ENCODE peak calls at places on chromosome 4, in seven cellular contexts. One of them, this sample, is unnamed.

GRCh38 chr4:41514169-41514568 is 23.8 kb upstream of the LIMCH1 start:
- DNase-seq in testis: no peak
- DNase-seq in body of pancreas: no peak
- DNase-seq in psoas muscle: no peak
- DNase-seq in colonic mucosa: no peak
- DNase-seq in GM10248: no peak
- DNase-seq in keratinocyte: no peak
- DNase-seq in this sample: no peak

GRCh38 chr4:185128272-185129119 is 14.6 kb upstream of the SLC25A4 start:
- DNase-seq in testis: peak; percentile 62
- DNase-seq in body of pancreas: peak; percentile 30
- DNase-seq in psoas muscle: peak; percentile 26
- DNase-seq in colonic mucosa: no peak
- DNase-seq in GM10248: peak; percentile 45
- DNase-seq in keratinocyte: no peak
- DNase-seq in this sample: no peak

GRCh38 chr4:1044469-1045192 is 33.2 kb downstream of the FGFRL1 start:
- DNase-seq in testis: no peak
- DNase-seq in body of pancreas: peak; percentile 10
- DNase-seq in psoas muscle: peak; percentile 26
- DNase-seq in colonic mucosa: no peak
- DNase-seq in GM10248: no peak
- DNase-seq in keratinocyte: no peak
- DNase-seq in this sample: no peak

GRCh38 chr4:37977471-37978452 is 17.6 kb downstream of the PTTG2 start:
- DNase-seq in testis: peak; percentile 76
- DNase-seq in body of pancreas: peak; percentile 72
- DNase-seq in psoas muscle: peak; percentile 72
- DNase-seq in colonic mucosa: peak; percentile 78
- DNase-seq in GM10248: peak; percentile 69
- DNase-seq in keratinocyte: no peak
- DNase-seq in this sample: peak; percentile 62

GRCh38 chr4:101304916-101305315 is 42.4 kb downstream of the PPP3CA start:
- DNase-seq in testis: no peak
- DNase-seq in body of pancreas: no peak
- DNase-seq in psoas muscle: no peak
- DNase-seq in colonic mucosa: no peak
- DNase-seq in GM10248: no peak
- DNase-seq in keratinocyte: no peak
- DNase-seq in this sample: no peak

GRCh38 chr4:71713611-71714203 is 70.2 kb downstream of the GC start:
- DNase-seq in testis: no peak
- DNase-seq in body of pancreas: peak; percentile 22
- DNase-seq in psoas muscle: no peak
- DNase-seq in colonic mucosa: no peak
- DNase-seq in GM10248: peak; percentile 8
- DNase-seq in keratinocyte: no peak
- DNase-seq in this sample: no peak

GRCh38 chr4:38563703-38564490 is 100.1 kb upstream of the KLF3 start:
- DNase-seq in testis: no peak
- DNase-seq in body of pancreas: no peak
- DNase-seq in psoas muscle: no peak
- DNase-seq in colonic mucosa: no peak
- DNase-seq in GM10248: no peak
- DNase-seq in keratinocyte: no peak
- DNase-seq in this sample: no peak

GRCh38 chr4:180947421-180947820 is 1295.8 kb upstream of the TENM3 start:
- DNase-seq in testis: no peak
- DNase-seq in body of pancreas: no peak
- DNase-seq in psoas muscle: no peak
- DNase-seq in colonic mucosa: no peak
- DNase-seq in GM10248: no peak
- DNase-seq in keratinocyte: no peak
- DNase-seq in this sample: no peak

GRCh38 chr4:180057891-180058643 is 2185.1 kb upstream of the TENM3 start:
- DNase-seq in testis: peak; percentile 35
- DNase-seq in body of pancreas: no peak
- DNase-seq in psoas muscle: peak; percentile 16
- DNase-seq in colonic mucosa: peak; percentile 42
- DNase-seq in GM10248: peak; percentile 48
- DNase-seq in keratinocyte: no peak
- DNase-seq in this sample: peak; percentile 25

GRCh38 chr4:78004270-78004669 is 52.9 kb upstream of the FRAS1 start:
- DNase-seq in testis: no peak
- DNase-seq in body of pancreas: no peak
- DNase-seq in psoas muscle: no peak
- DNase-seq in colonic mucosa: no peak
- DNase-seq in GM10248: no peak
- DNase-seq in keratinocyte: peak; percentile 25
- DNase-seq in this sample: no peak

GRCh38 chr4:109967798-109968520 is 55.3 kb downstream of the EGF start:
- DNase-seq in testis: no peak
- DNase-seq in body of pancreas: no peak
- DNase-seq in psoas muscle: no peak
- DNase-seq in colonic mucosa: peak; percentile 36
- DNase-seq in GM10248: no peak
- DNase-seq in keratinocyte: peak; percentile 48
- DNase-seq in this sample: no peak

GRCh38 chr4:22500831-22501714 is 14.8 kb downstream of the ADGRA3 start:
- DNase-seq in testis: no peak
- DNase-seq in body of pancreas: peak; percentile 36
- DNase-seq in psoas muscle: no peak
- DNase-seq in colonic mucosa: peak; percentile 72
- DNase-seq in GM10248: no peak
- DNase-seq in keratinocyte: no peak
- DNase-seq in this sample: no peak

GRCh38 chr4:138919094-138919936 is 96.3 kb upstream of the NOCT start:
- DNase-seq in testis: peak; percentile 56
- DNase-seq in body of pancreas: peak; percentile 60
- DNase-seq in psoas muscle: peak; percentile 77
- DNase-seq in colonic mucosa: peak; percentile 69
- DNase-seq in GM10248: peak; percentile 33
- DNase-seq in keratinocyte: no peak
- DNase-seq in this sample: peak; percentile 47

GRCh38 chr4:55458164-55458563 is 62.4 kb downstream of the TMEM165 start:
- DNase-seq in testis: no peak
- DNase-seq in body of pancreas: no peak
- DNase-seq in psoas muscle: no peak
- DNase-seq in colonic mucosa: no peak
- DNase-seq in GM10248: no peak
- DNase-seq in keratinocyte: no peak
- DNase-seq in this sample: no peak

GRCh38 chr4:161792991-161793390 is 370.8 kb downstream of the FSTL5 start:
- DNase-seq in testis: no peak
- DNase-seq in body of pancreas: peak; percentile 8
- DNase-seq in psoas muscle: no peak
- DNase-seq in colonic mucosa: no peak
- DNase-seq in GM10248: no peak
- DNase-seq in keratinocyte: no peak
- DNase-seq in this sample: no peak

GRCh38 chr4:32440391-32440790 is 1720.2 kb downstream of the PCDH7 start:
- DNase-seq in testis: no peak
- DNase-seq in body of pancreas: no peak
- DNase-seq in psoas muscle: no peak
- DNase-seq in colonic mucosa: no peak
- DNase-seq in GM10248: no peak
- DNase-seq in keratinocyte: no peak
- DNase-seq in this sample: no peak

GRCh38 chr4:125432078-125432477 is 117.3 kb downstream of the FAT4 start:
- DNase-seq in testis: no peak
- DNase-seq in body of pancreas: no peak
- DNase-seq in psoas muscle: no peak
- DNase-seq in colonic mucosa: no peak
- DNase-seq in GM10248: no peak
- DNase-seq in keratinocyte: no peak
- DNase-seq in this sample: no peak

GRCh38 chr4:55037728-55038127 is 87.7 kb downstream of the KDR start:
- DNase-seq in testis: no peak
- DNase-seq in body of pancreas: no peak
- DNase-seq in psoas muscle: no peak
- DNase-seq in colonic mucosa: no peak
- DNase-seq in GM10248: no peak
- DNase-seq in keratinocyte: no peak
- DNase-seq in this sample: no peak

GRCh38 chr4:21593268-21594002 is 355.1 kb downstream of the KCNIP4 start:
- DNase-seq in testis: no peak
- DNase-seq in body of pancreas: no peak
- DNase-seq in psoas muscle: no peak
- DNase-seq in colonic mucosa: no peak
- DNase-seq in GM10248: no peak
- DNase-seq in keratinocyte: no peak
- DNase-seq in this sample: no peak

GRCh38 chr4:38650133-38650532 is 13.9 kb upstream of the KLF3 start:
- DNase-seq in testis: no peak
- DNase-seq in body of pancreas: no peak
- DNase-seq in psoas muscle: no peak
- DNase-seq in colonic mucosa: no peak
- DNase-seq in GM10248: no peak
- DNase-seq in keratinocyte: no peak
- DNase-seq in this sample: no peak

GRCh38 chr4:52241916-52242315 is 190.8 kb downstream of the SPATA18 start:
- DNase-seq in testis: no peak
- DNase-seq in body of pancreas: no peak
- DNase-seq in psoas muscle: no peak
- DNase-seq in colonic mucosa: no peak
- DNase-seq in GM10248: no peak
- DNase-seq in keratinocyte: no peak
- DNase-seq in this sample: no peak

GRCh38 chr4:84100071-84100470 is 399.0 kb downstream of the NKX6-1 start:
- DNase-seq in testis: no peak
- DNase-seq in body of pancreas: no peak
- DNase-seq in psoas muscle: no peak
- DNase-seq in colonic mucosa: no peak
- DNase-seq in GM10248: no peak
- DNase-seq in keratinocyte: no peak
- DNase-seq in this sample: no peak

GRCh38 chr4:54526560-54526959 is 131.2 kb upstream of the KIT start:
- DNase-seq in testis: no peak
- DNase-seq in body of pancreas: no peak
- DNase-seq in psoas muscle: no peak
- DNase-seq in colonic mucosa: no peak
- DNase-seq in GM10248: no peak
- DNase-seq in keratinocyte: no peak
- DNase-seq in this sample: no peak

DNA sequence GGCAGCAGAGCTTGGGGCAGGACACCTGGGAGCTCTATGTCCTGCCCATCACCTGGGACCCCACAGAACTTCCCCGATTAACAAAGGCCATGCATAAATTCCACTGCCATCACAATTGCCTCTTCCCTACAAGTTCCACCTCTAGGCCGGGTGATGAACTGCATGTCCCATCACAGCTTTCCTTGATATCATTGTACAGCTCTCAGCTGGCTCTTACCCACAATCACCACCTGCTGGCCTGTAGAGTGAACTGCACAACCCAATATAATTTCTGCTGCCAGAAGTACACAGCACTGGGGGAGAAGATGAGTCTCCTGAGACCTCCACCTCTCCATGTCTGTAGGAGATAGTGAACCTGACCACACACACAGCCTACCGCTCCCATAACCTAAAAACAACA is 285.0 kb upstream of the AADAT start:
- DNase-seq in testis: peak; percentile 38
- DNase-seq in body of pancreas: no peak
- DNase-seq in psoas muscle: no peak
- DNase-seq in colonic mucosa: peak; percentile 40
- DNase-seq in GM10248: peak; percentile 47
- DNase-seq in keratinocyte: no peak
- DNase-seq in this sample: no peak
- TF ChIP-seq CTCF in testis: peak; percentile 23
- TF ChIP-seq CTCF in body of pancreas: no peak
- TF ChIP-seq CTCF in psoas muscle: peak; percentile 9
- TF ChIP-seq CTCF in colonic mucosa: peak; percentile 49
- TF ChIP-seq CTCF in GM10248: peak; percentile 65
- TF ChIP-seq CTCF in keratinocyte: peak; percentile 62
- TF ChIP-seq CTCF in this sample: peak; percentile 51

GRCh38 chr4:2908686-2909085 is 54.5 kb downstream of the NOP14 start:
- DNase-seq in testis: no peak
- DNase-seq in body of pancreas: no peak
- DNase-seq in psoas muscle: no peak
- DNase-seq in colonic mucosa: no peak
- DNase-seq in GM10248: no peak
- DNase-seq in keratinocyte: no peak
- DNase-seq in this sample: no peak

GRCh38 chr4:2911868-2912267 is 51.3 kb downstream of the NOP14 start:
- DNase-seq in testis: no peak
- DNase-seq in body of pancreas: no peak
- DNase-seq in psoas muscle: no peak
- DNase-seq in colonic mucosa: no peak
- DNase-seq in GM10248: no peak
- DNase-seq in keratinocyte: no peak
- DNase-seq in this sample: no peak

GRCh38 chr4:2909583-2909982 is 53.6 kb downstream of the NOP14 start:
- DNase-seq in testis: no peak
- DNase-seq in body of pancreas: no peak
- DNase-seq in psoas muscle: no peak
- DNase-seq in colonic mucosa: no peak
- DNase-seq in GM10248: no peak
- DNase-seq in keratinocyte: no peak
- DNase-seq in this sample: no peak

GRCh38 chr4:2907706-2908293 is 55.4 kb downstream of the NOP14 start:
- DNase-seq in testis: no peak
- DNase-seq in body of pancreas: peak; percentile 58
- DNase-seq in psoas muscle: no peak
- DNase-seq in colonic mucosa: no peak
- DNase-seq in GM10248: no peak
- DNase-seq in keratinocyte: no peak
- DNase-seq in this sample: no peak

DNA sequence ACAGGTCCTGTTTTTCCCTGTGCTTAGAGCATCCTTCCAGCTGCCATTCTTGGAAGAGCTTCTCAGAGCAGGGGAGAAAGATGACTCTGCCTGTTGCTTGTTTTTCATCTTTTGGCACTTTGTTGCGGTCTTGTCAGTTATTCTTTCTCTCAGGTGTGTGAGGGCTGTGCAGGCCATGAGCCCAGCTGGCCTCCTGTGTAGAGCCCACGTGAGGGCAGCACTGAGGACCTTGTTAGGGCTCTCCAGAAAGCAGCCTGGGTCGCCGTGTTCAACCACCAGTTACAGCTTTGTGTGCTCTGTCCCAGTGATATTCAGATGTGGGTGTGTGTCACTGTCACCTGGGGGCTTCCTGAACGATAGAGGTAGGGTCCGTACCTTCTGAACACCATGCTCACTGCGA is 52.8 kb downstream of the NOP14 start:
- DNase-seq in testis: no peak
- DNase-seq in body of pancreas: no peak
- DNase-seq in psoas muscle: no peak
- DNase-seq in colonic mucosa: no peak
- DNase-seq in GM10248: no peak
- DNase-seq in keratinocyte: no peak
- DNase-seq in this sample: no peak
- TF ChIP-seq CTCF in testis: no peak
- TF ChIP-seq CTCF in body of pancreas: no peak
- TF ChIP-seq CTCF in psoas muscle: no peak
- TF ChIP-seq CTCF in colonic mucosa: no peak
- TF ChIP-seq CTCF in GM10248: peak; percentile 32
- TF ChIP-seq CTCF in keratinocyte: peak; percentile 7
- TF ChIP-seq CTCF in this sample: no peak

GRCh38 chr4:104064650-104065577 is 345.1 kb upstream of the TACR3 start:
- DNase-seq in testis: peak; percentile 81
- DNase-seq in body of pancreas: peak; percentile 64
- DNase-seq in psoas muscle: no peak
- DNase-seq in colonic mucosa: peak; percentile 25
- DNase-seq in GM10248: peak; percentile 11
- DNase-seq in keratinocyte: no peak
- DNase-seq in this sample: peak; percentile 59
- TF ChIP-seq CTCF in testis: peak; percentile 46
- TF ChIP-seq CTCF in body of pancreas: peak; percentile 75
- TF ChIP-seq CTCF in psoas muscle: peak; percentile 37
- TF ChIP-seq CTCF in colonic mucosa: peak; percentile 40
- TF ChIP-seq CTCF in GM10248: no peak
- TF ChIP-seq CTCF in keratinocyte: peak; percentile 61
- TF ChIP-seq CTCF in this sample: peak; percentile 82

GRCh38 chr4:170589597-170590191 is 499.9 kb upstream of the AADAT start:
- DNase-seq in testis: no peak
- DNase-seq in body of pancreas: no peak
- DNase-seq in psoas muscle: no peak
- DNase-seq in colonic mucosa: no peak
- DNase-seq in GM10248: peak; percentile 17
- DNase-seq in keratinocyte: peak; percentile 9
- DNase-seq in this sample: no peak
- TF ChIP-seq CTCF in testis: no peak
- TF ChIP-seq CTCF in body of pancreas: peak; percentile 37
- TF ChIP-seq CTCF in psoas muscle: no peak
- TF ChIP-seq CTCF in colonic mucosa: no peak
- TF ChIP-seq CTCF in GM10248: peak; percentile 18
- TF ChIP-seq CTCF in keratinocyte: no peak
- TF ChIP-seq CTCF in this sample: peak; percentile 48

This sample was measured in mesothelial cell of epicardium.